ENCODE peak calls at places on chromosomes 1 and 21, in five cellular contexts. D, Y, B, L and G are unnamed samples.

GRCh38 chr1:245310605-245311531 is 156.1 kb downstream of the KIF26B start:
- DNase-seq in D (peak; percentile 4), Y (no peak), B (no peak), L (peak; percentile 50), G (no peak)

GRCh38 chr1:50335914-50336313 is 87.3 kb downstream of the DMRTA2 start:
- DNase-seq in D (no peak), Y (no peak), B (no peak), L (no peak), G (no peak)

GRCh38 chr1:15146971-15147376 is 6.6 kb upstream of the TMEM51 start:
- DNase-seq in D (no peak), Y (no peak), B (no peak), L (no peak), G (no peak)

GRCh38 chr1:194931166-194931565 is 1677.1 kb downstream of the KCNT2 start:
- DNase-seq in D (no peak), Y (no peak), B (no peak), L (no peak), G (no peak)

GRCh38 chr1:26994020-26994745 is 691 bp downstream of the TRNP1 start:
- DNase-seq in D (peak; percentile 11), Y (no peak), B (no peak), L (peak; percentile 77), G (no peak)

GRCh38 chr1:156308078-156308477 is 9.0 kb upstream of the VHLL start:
- DNase-seq in D (no peak), Y (no peak), B (peak; percentile 16), L (no peak), G (no peak)

GRCh38 chr1:113255038-113255727 is 135.1 kb upstream of the MAGI3 start:
- DNase-seq in D (no peak), Y (peak; percentile 56), B (no peak), L (peak; percentile 46), G (no peak)

GRCh38 chr1:25220666-25221065 is 11.6 kb downstream of the SYF2 start:
- DNase-seq in D (no peak), Y (no peak), B (no peak), L (no peak), G (peak; percentile 79)

GRCh38 chr21:34545079-34545884 is 33.3 kb upstream of the KCNE1 start:
- DNase-seq in D (peak; percentile 74), Y (no peak), B (peak; percentile 39), L (peak; percentile 53), G (peak; percentile 27)

GRCh38 chr1:48566492-48566891 is 94.5 kb upstream of the SPATA6 start:
- DNase-seq in D (no peak), Y (no peak), B (no peak), L (no peak), G (no peak)

GRCh38 chr1:207826557-207827487 is 75.0 kb downstream of the CD46 start:
- DNase-seq in D (peak; percentile 27), Y (peak; percentile 84), B (peak; percentile 66), L (no peak), G (peak; percentile 87)

GRCh38 chr1:110225212-110225611 is 15.1 kb downstream of the KCNC4 start:
- DNase-seq in D (no peak), Y (no peak), B (no peak), L (no peak), G (peak; percentile 58)

GRCh38 chr1:243496173-243496553 is 240.3 kb downstream of the SDCCAG8 start:
- DNase-seq in D (no peak), Y (no peak), B (no peak), L (peak; percentile 26), G (no peak)

GRCh38 chr1:55359611-55360010 is 144.4 kb upstream of the USP24 start:
- DNase-seq in D (no peak), Y (no peak), B (no peak), L (no peak), G (no peak)

GRCh38 chr1:53545663-53546408 is 86.6 kb downstream of the DMRTB1 start:
- DNase-seq in D (no peak), Y (no peak), B (no peak), L (no peak), G (no peak)

GRCh38 chr1:81408404-81408803 is 392.3 kb upstream of the ADGRL2 start:
- DNase-seq in D (no peak), Y (no peak), B (no peak), L (no peak), G (no peak)
- H3K4me1 ChIP-seq in D (no peaks in the 10 kb centered on the region), Y (no peaks in the 10 kb centered on the region), B (no peaks in the 10 kb centered on the region), L (peaks cover 37% of the 10 kb centered on the region), G (no peaks in the 10 kb centered on the region)

DNA sequence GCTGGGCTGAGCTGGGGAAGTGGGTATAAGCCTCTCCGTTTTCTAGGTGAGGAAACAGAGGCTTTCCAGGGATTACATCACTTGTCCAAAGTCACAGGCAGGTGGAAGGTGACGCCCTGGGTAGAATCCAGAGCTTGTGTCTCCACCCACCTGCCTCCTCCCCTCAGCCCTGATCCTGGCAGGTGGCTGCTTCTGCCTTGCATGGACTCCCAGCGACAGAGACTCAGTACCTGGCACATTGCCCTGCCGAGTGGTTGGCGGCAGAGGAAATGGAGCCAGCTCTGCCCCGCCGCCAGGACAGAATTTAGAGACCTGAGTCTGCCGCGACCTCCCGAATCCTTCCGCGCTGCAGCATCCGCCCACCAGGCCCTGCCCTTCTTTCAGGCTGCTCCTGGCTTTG is 2.1 kb downstream of the PLA2G2E start:
- DNase-seq in D (no peak), Y (no peak), B (no peak), L (no peak), G (peak; percentile 85)
- H3K27ac ChIP-seq in D (no peak overlapping the region), Y (no peak overlapping the region), B (no peak overlapping the region), L (no peak overlapping the region), G (peak overlapping the region; percentile 52)

GRCh38 chr1:209402697-209403096 is 180.8 kb upstream of the CAMK1G start:
- DNase-seq in D (no peak), Y (no peak), B (no peak), L (no peak), G (no peak)
- H3K4me1 ChIP-seq in D (no peaks in the 10 kb centered on the region), Y (no peaks in the 10 kb centered on the region), B (no peaks in the 10 kb centered on the region), L (peaks cover 21% of the 10 kb centered on the region), G (no peaks in the 10 kb centered on the region)

GRCh38 chr1:37947364-37947763 is 511 bp upstream of the INPP5B start:
- DNase-seq in D (peak; percentile 67), Y (no peak), B (no peak), L (no peak), G (no peak)
- H3K27ac ChIP-seq in D (peak overlapping the region; percentile 38), Y (no peak overlapping the region), B (peak overlapping the region; percentile 93), L (no peak overlapping the region), G (no peak overlapping the region)

DNA sequence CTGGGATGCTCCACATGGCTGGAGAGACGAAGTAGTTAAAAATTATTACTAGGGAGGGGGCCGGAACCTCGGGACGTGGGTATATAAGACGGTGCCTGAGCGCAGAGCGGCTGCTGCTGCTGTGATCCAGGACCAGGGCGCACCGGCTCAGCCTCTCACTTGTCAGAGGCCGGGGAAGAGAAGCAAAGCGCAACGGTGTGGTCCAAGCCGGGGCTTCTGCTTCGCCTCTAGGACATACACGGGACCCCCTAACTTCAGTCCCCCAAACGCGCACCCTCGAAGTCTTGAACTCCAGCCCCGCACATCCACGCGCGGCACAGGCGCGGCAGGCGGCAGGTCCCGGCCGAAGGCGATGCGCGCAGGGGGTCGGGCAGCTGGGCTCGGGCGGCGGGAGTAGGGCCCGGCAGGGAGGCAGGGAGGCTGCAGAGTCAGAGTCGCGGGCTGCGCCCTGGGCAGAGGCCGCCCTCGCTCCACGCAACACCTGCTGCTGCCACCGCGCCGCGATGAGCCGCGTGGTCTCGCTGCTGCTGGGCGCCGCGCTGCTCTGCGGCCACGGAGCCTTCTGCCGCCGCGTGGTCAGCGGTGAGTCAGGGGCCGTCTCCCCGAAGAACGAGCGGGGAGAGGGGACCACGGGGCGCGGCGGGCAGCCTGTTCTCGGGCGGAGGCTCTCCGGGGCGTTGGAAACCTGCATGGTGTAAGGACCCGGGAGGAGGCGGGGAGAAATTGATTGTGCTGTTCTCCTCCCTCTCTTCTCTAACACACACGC is at the start of gene CHODL:
- DNase-seq in D (no peak), Y (no peak), B (no peak), L (peak; percentile 49), G (no peak)
- H3K4me1 ChIP-seq in D (no peaks in the 10 kb centered on the region), Y (peaks cover 8% of the 10 kb centered on the region), B (no peaks in the 10 kb centered on the region), L (no peaks in the 10 kb centered on the region), G (no peaks in the 10 kb centered on the region)

DNA sequence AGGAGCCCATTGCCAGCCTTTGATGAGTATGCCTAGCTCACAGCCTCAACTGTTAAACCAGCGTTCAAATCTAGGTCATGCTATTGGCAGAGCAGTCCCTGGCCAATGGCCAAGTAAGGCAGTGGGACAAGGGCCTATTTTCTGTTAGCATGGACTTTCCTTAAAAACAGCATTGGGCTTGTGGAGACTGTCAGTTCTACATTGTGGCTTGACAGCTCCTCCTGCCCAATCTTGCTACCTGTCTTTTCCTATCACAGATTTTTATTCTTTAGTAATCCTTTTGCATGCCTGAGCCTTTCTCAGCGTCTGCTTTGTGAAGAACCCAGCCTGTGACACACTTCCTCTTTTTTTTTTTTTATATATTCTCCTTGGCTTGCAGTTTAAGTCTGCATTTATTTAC is 56.4 kb downstream of the DIP2A start:
- DNase-seq in D (peak; percentile 18), Y (peak; percentile 82), B (peak; percentile 75), L (no peak), G (peak; percentile 2)
- H3K27ac ChIP-seq in D (no peak overlapping the region), Y (no peak overlapping the region), B (peak overlapping the region; percentile 32), L (no peak overlapping the region), G (no peak overlapping the region)

GRCh38 chr1:226946841-226947240 is 6.7 kb downstream of the COQ8A start:
- DNase-seq in D (no peak), Y (no peak), B (no peak), L (no peak), G (peak; percentile 18)
- H3K4me1 ChIP-seq in D (peaks cover 4% of the 10 kb centered on the region), Y (peaks cover 51% of the 10 kb centered on the region), B (no peaks in the 10 kb centered on the region), L (peaks cover 11% of the 10 kb centered on the region), G (peaks cover 10% of the 10 kb centered on the region)

GRCh38 chr1:41878911-41879310 is 39.8 kb downstream of the HIVEP3 start:
- DNase-seq in D (no peak), Y (no peak), B (no peak), L (no peak), G (no peak)

GRCh38 chr1:41882068-41882477 is 36.6 kb downstream of the HIVEP3 start:
- DNase-seq in D (no peak), Y (peak; percentile 59), B (no peak), L (no peak), G (peak; percentile 35)

GRCh38 chr1:41878495-41878894 is 40.2 kb downstream of the HIVEP3 start:
- DNase-seq in D (no peak), Y (no peak), B (no peak), L (no peak), G (no peak)

GRCh38 chr1:41880951-41881885 is 37.5 kb downstream of the HIVEP3 start:
- DNase-seq in D (no peak), Y (no peak), B (no peak), L (no peak), G (no peak)

DNA sequence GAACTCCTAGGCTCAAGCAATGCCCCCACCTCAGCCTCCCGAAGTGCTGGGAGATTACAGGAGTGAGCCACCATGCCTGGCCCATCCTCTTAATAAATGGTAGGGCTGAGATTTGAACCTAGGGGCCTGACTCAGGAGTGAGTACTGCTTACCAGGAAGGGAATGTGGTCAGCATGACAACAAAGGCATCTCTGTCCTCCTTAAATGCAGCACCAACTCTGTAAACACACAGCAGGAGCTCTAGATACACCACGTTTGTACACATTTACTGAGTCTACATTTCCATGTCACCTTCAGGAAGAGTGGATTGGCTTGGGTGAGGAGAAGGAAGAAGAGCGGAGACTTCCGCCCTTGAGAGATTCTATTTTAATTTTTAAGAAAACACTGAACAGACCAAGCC is 38.5 kb downstream of the HIVEP3 start:
- DNase-seq in D (no peak), Y (no peak), B (no peak), L (no peak), G (no peak)
- H3K27ac ChIP-seq in D (no peak overlapping the region), Y (no peak overlapping the region), B (no peak overlapping the region), L (no peak overlapping the region), G (no peak overlapping the region)

GRCh38 chr1:154848983-154849382 is 21.1 kb downstream of the KCNN3 start:
- DNase-seq in D (no peak), Y (no peak), B (no peak), L (no peak), G (no peak)
- H3K4me1 ChIP-seq in D (peaks cover 26% of the 10 kb centered on the region), Y (no peaks in the 10 kb centered on the region), B (no peaks in the 10 kb centered on the region), L (peaks cover 13% of the 10 kb centered on the region), G (no peaks in the 10 kb centered on the region)